ENCODE peak calls at places on chromosome 17, in eight cellular contexts. Z, P, F, M, O, H, B and L are unnamed samples.
A peak's percentile ranks its signal among the peaks of the same experiment; 100 is the strongest.

GRCh38 chr17:17456251-17456650 is 20.5 kb upstream of the MED9 start:
- DNase-seq in Z (no peak), H (no peak), F (no peak), P (no peak), O (no peak), M (no peak), B (no peak), L (no peak)

GRCh38 chr17:58533616-58534188 is 19.3 kb upstream of the MTMR4 start:
- DNase-seq in P (no peak), O (no peak), M (no peak), B (no peak), H (no peak), F (no peak), Z (no peak), L (no peak)

GRCh38 chr17:72362466-72363335 is 241.9 kb downstream of the SOX9 start:
- DNase-seq in P (no peak), M (no peak), F (no peak), H (no peak), B (no peak), O (no peak), Z (no peak), L (no peak)

GRCh38 chr17:17235212-17236174 is 1.5 kb downstream of the FLCN start:
- DNase-seq in M (no peak), B (peak; percentile 30), H (peak; percentile 32), O (no peak), Z (peak; percentile 36), F (no peak), P (no peak), L (no peak)

GRCh38 chr17:78965369-78965982 is 14.2 kb downstream of the LGALS3BP start:
- DNase-seq in P (no peak), B (no peak), F (no peak), H (no peak), M (peak; percentile 45), Z (no peak), O (no peak), L (no peak)

GRCh38 chr17:78284146-78284545 is 52.7 kb downstream of the TMEM235 start:
- DNase-seq in F (no peak), H (no peak), P (no peak), Z (no peak), M (no peak), O (no peak), B (no peak), L (no peak)

GRCh38 chr17:77304051-77304745 is 163.4 kb downstream of the SEC14L1 start:
- DNase-seq in O (no peak), B (no peak), Z (no peak), M (peak; percentile 65), H (no peak), P (no peak), F (no peak), L (no peak)

GRCh38 chr17:76481091-76481655 is 13.8 kb downstream of the AANAT start:
- DNase-seq in P (no peak), F (no peak), Z (no peak), M (peak; percentile 25), B (no peak), H (no peak), O (no peak), L (no peak)

GRCh38 chr17:68596411-68596945 is 4.7 kb downstream of the FAM20A start:
- DNase-seq in F (no peak), O (no peak), B (no peak), H (no peak), Z (no peak), P (no peak), M (no peak), L (no peak)

GRCh38 chr17:60091908-60092331 is 13.2 kb upstream of the HEATR6 start:
- DNase-seq in Z (peak; percentile 54), B (no peak), F (no peak), M (no peak), P (no peak), H (no peak), O (no peak), L (no peak)

GRCh38 chr17:37220609-37220953 is 155.2 kb upstream of the C17orf78 start:
- DNase-seq in H (no peak), M (peak; percentile 44), F (peak; percentile 5), Z (peak; percentile 49), B (peak; percentile 44), O (no peak), P (no peak), L (peak; percentile 54)

GRCh38 chr17:79804856-79805696 is 8.2 kb upstream of the CBX8 start:
- DNase-seq in H (no peak), P (no peak), F (no peak), Z (no peak), O (no peak), B (no peak), M (no peak), L (no peak)

GRCh38 chr17:70313450-70313849 is 144.1 kb downstream of the KCNJ2 start:
- DNase-seq in P (no peak), Z (no peak), F (no peak), H (no peak), M (no peak), B (no peak), O (no peak), L (no peak)

GRCh38 chr17:47199627-47200324 is 9.4 kb upstream of the MYL4 start:
- DNase-seq in P (peak; percentile 14), B (no peak), Z (no peak), H (no peak), O (no peak), F (no peak), M (no peak), L (no peak)

GRCh38 chr17:16314859-16315258 is 38.4 kb downstream of the CENPV start:
- DNase-seq in F (no peak), O (no peak), Z (no peak), M (no peak), B (no peak), P (no peak), H (no peak), L (no peak)

GRCh38 chr17:17508019-17508535 is 11.9 kb upstream of the RASD1 start:
- DNase-seq in O (no peak), B (no peak), Z (no peak), F (no peak), H (no peak), P (no peak), M (peak; percentile 62), L (no peak)

GRCh38 chr17:27529230-27529796 is 73.1 kb downstream of the KSR1 start:
- DNase-seq in P (no peak), H (no peak), O (no peak), Z (peak; percentile 33), F (no peak), B (no peak), M (peak; percentile 97), L (no peak)